ENCODE peak calls at places on chromosomes 3 and 15, in five cellular contexts. W is Panc1, B is GM12865, S is epithelial cell of esophagus, K is astrocyte of the spinal cord. G is an unnamed sample.

GRCh38 chr3:27545061-27545460 is 60.9 kb upstream of the SLC4A7 start:
- DNase-seq in S (peak; percentile 18), B (no peak), K (no peak), W (no peak), G (no peak)

GRCh38 chr3:156620260-156620659 is 54.1 kb upstream of the TIPARP start:
- DNase-seq in B (peak; percentile 17), K (no peak), W (no peak), S (peak; percentile 92), G (no peak)

GRCh38 chr15:71951134-71951533 is 140.8 kb downstream of the NR2E3 start:
- DNase-seq in W (no peak), K (no peak), B (no peak), S (no peak), G (peak; percentile 10)

GRCh38 chr15:34217587-34218225 is 7.1 kb upstream of the EMC4 start:
- DNase-seq in B (no peak), S (peak; percentile 84), W (no peak), K (no peak), G (no peak)

GRCh38 chr3:53180305-53181023 is 19.5 kb downstream of the PRKCD start:
- DNase-seq in S (no peak), K (no peak), B (peak; percentile 91), W (no peak), G (no peak)

GRCh38 chr3:194782767-194783404 is 97.2 kb downstream of the FAM43A start:
- DNase-seq in S (no peak), W (no peak), K (peak; percentile 76), B (no peak), G (no peak)

GRCh38 chr3:40719660-40720287 is 195.0 kb downstream of the ZNF621 start:
- DNase-seq in B (peak; percentile 9), K (no peak), W (no peak), S (peak; percentile 76), G (peak; percentile 22)

GRCh38 chr3:28590216-28590615 is 241.6 kb upstream of the AZI2 start:
- DNase-seq in S (no peak), K (no peak), W (no peak), B (peak; percentile 34), G (peak; percentile 1)

GRCh38 chr3:108509873-108510272 is 523 bp downstream of the MYH15 start:
- DNase-seq in S (no peak), B (no peak), K (no peak), W (no peak), G (no peak)

GRCh38 chr3:179898024-179898423 is 138.7 kb downstream of the PEX5L start:
- DNase-seq in B (peak; percentile 59), K (peak; percentile 23), W (no peak), S (peak; percentile 61), G (peak; percentile 42)

GRCh38 chr3:144643778-144644191 is 672.2 kb downstream of the DIPK2A start:
- DNase-seq in W (no peak), K (peak; percentile 5), B (no peak), S (no peak), G (peak; percentile 79)

GRCh38 chr15:77527164-77527778 is 105.4 kb downstream of the LINGO1 start:
- DNase-seq in W (no peak), S (peak; percentile 24), B (no peak), K (peak; percentile 71), G (peak; percentile 55)

GRCh38 chr15:96341465-96342142 is 11.1 kb downstream of the NR2F2 start:
- DNase-seq in B (no peak), W (no peak), K (no peak), S (no peak), G (peak; percentile 50)

GRCh38 chr3:40079203-40079844 is 230.2 kb upstream of the EIF1B start:
- DNase-seq in K (peak; percentile 70), S (peak; percentile 56), W (no peak), B (no peak), G (peak; percentile 69)

GRCh38 chr15:44588541-44588940 is 51.6 kb downstream of the EIF3J start:
- DNase-seq in B (no peak), S (no peak), K (no peak), W (no peak), G (no peak)

GRCh38 chr15:75694241-75695182 is 18.1 kb downstream of the CSPG4 start:
- DNase-seq in S (peak; percentile 93), B (no peak), K (peak; percentile 98), W (no peak), G (peak; percentile 95)
- TF ChIP-seq CTCF in S (peak; percentile 51), B (peak; percentile 9), K (peak; percentile 52), W (peak; percentile 86), G (peak; percentile 35)

DNA sequence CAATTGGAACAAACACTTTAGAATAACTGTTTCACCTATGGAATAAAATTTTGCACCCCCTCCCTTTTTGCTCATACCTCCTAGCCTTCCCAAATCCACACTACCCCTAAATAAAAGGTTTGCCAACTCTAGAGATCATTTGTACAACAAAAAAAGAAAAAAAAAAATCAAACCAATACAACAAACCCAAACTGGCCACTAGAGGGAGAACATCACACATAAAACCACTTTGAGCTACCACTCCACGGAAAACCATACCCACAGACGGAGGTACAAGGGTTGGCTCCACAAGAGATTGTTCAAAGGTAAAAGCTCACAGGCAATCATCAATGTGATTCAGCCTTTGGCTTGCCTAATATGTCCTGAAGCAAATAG is 47.6 kb downstream of the SETMAR start:
- DNase-seq in K (peak; percentile 61), S (peak; percentile 67), B (peak; percentile 76), W (peak; percentile 47), G (peak; percentile 91)
- H3K4me3 ChIP-seq in K (no peak overlapping the region), S (no peak overlapping the region), B (no peak overlapping the region), W (peak overlapping the region; percentile 20), G (peak overlapping the region; percentile 48)

GRCh38 chr15:69160976-69161877 is 792 bp downstream of the GLCE start:
- DNase-seq in B (peak; percentile 17), S (peak; percentile 32), K (peak; percentile 29), W (no peak), G (peak; percentile 45)
- TF ChIP-seq CTCF in B (no peak), S (no peak), K (peak; percentile 48), W (peak; percentile 73), G (peak; percentile 34)

DNA sequence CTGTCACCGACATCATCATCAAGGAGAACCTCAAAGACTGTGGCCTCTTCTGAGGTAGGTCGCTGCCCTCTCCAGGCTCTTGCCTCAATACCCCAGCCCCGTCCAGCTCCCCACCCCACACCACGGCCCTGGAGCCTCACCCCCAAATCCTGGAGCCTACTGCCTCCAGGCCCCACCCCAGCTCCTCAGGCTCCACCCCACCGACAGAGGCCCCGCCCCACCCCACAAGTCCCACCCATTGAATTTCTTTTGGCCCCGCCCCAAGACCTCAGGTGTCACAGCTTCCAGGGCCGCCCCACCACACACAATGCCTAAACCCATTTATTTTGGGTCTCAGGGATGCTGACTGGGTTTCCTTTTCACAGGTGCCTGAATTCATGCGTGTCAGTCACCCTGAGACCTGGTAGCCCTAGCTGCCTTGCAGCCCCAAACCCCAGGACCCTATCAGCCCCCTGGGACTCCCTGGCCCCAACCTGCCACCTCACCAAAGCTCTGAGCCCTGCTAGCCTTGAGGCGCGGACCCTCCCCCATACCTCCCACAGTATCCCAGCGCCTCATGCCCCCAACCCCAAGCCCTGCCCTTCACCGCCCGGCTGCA is 3.6 kb downstream of the GNAT1 start:
- DNase-seq in B (peak; percentile 26), S (no peak), W (no peak), K (no peak), G (no peak)
- H3K4me3 ChIP-seq in B (no peak overlapping the region), S (no peak overlapping the region), W (no peak overlapping the region), K (no peak overlapping the region), G (no peak overlapping the region)

GRCh38 chr15:23467110-23467600 is 20.1 kb upstream of the GOLGA6L2 start:
- DNase-seq in B (peak; percentile 32), S (peak; percentile 17), K (peak; percentile 21), W (peak; percentile 18), G (peak; percentile 55)
- TF ChIP-seq CTCF in B (peak; percentile 23), S (no peak), K (peak; percentile 19), W (peak; percentile 66), G (peak; percentile 27)